ENCODE peak calls at places on chromosomes 11 and 22, in eight cellular contexts. M is mammary epithelial cell, E is hepatocyte, W is fibroblast of lung, L is MM.1S, A is HCT116, I is neuronal stem cell, S is GM23338. B is an unnamed sample.

GRCh38 chr22:47561766-47562165 is 799.3 kb downstream of the TBC1D22A start:
- DNase-seq in M (no peak), E (no peak), W (no peak), L (no peak), A (no peak), I (no peak), S (no peak), B (no peak)

GRCh38 chr11:36389811-36390210 is 93.7 kb downstream of the PRR5L start:
- DNase-seq in M (peak), E (no peak), W (no peak), L (no peak), A (no peak), I (no peak), S (no peak), B (no peak)

GRCh38 chr11:70400643-70401042 is 2.3 kb downstream of the CTTN start:
- DNase-seq in M (no peak), E (no peak), W (no peak), L (no peak), A (no peak), I (no peak), S (peak), B (no peak)

GRCh38 chr22:39471421-39472141 is 14.8 kb downstream of the MGAT3 start:
- DNase-seq in M (peak), E (peak), W (peak), L (peak), A (no peak), I (no peak), S (no peak), B (peak)

GRCh38 chr11:94740083-94740974 is 27.8 kb upstream of the AMOTL1 start:
- DNase-seq in M (no peak), E (peak), W (no peak), L (peak), A (no peak), I (peak), S (peak), B (no peak)

GRCh38 chr11:13698147-13698546 is 29.7 kb downstream of the FAR1 start:
- DNase-seq in M (no peak), E (no peak), W (no peak), L (no peak), A (no peak), I (no peak), S (no peak), B (no peak)

GRCh38 chr11:67651976-67652895 is 1.7 kb upstream of the ACY3 start:
- DNase-seq in M (no peak), E (peak), W (peak), L (no peak), A (no peak), I (no peak), S (no peak), B (no peak)

GRCh38 chr11:129598378-129598777 is 217.3 kb upstream of the TMEM45B start:
- DNase-seq in M (no peak), E (no peak), W (no peak), L (no peak), A (no peak), I (no peak), S (no peak), B (no peak)

GRCh38 chr22:17264321-17265052 is 45.3 kb upstream of the ADA2 start:
- DNase-seq in M (no peak), E (peak), W (peak), L (no peak), A (no peak), I (no peak), S (peak), B (no peak)

GRCh38 chr11:61851128-61851899 is 23.2 kb downstream of the FADS2 start:
- DNase-seq in M (no peak), E (no peak), W (no peak), L (no peak), A (no peak), I (no peak), S (no peak), B (no peak)
- H2AFZ ChIP-seq in M (no peak), E (no peak), W (no peak), L (no peak), A (no peak), I (no peak), S (no peak), B (no peak)

DNA sequence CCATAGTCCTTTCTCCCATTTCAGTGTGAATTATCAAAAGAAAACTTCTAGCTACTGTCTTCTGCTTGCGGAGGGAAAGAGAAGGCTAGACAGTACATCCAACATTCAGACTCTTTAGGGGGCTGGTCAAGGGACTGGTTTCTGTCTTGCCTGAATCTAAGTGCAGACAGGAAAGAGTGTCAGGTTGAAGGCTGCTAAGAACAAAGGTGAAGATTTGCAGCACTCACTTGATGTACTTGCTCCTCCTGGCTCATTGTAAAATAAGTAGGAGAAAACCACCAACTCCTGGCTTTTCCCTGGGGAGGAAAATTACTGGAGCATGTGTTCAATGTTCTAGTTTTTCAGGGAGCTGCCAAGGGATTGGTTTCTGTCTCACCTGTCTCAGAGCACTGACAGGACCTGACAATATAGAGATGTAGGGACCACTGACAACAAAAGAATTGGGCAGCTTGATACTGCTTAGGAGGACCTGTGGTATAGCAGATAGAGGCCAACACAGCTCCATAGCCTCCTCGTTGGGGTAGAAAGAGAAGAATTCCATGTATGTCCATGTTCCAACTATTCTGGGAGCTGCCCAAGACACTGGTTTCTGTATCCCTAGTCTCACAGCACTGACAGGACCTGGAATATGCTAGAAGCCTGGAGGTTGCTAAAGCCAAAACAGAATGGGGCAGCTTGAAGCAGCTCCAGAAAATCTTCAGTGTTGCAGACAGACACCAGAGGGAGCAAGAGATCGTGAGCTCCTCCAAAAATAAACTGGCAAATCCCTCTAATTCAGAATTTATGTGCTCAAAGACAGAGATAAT is 39.7 kb upstream of the MMP12 start:
- DNase-seq in M (peak), E (peak), W (peak), L (peak), A (peak), I (peak), S (peak), B (no peak)
- H2AFZ ChIP-seq in M (peak), E (no peak), W (no peak), L (no peak), A (peak), I (no peak), S (no peak), B (no peak)

GRCh38 chr11:46916251-46916650 is 2.1 kb downstream of the LRP4 start:
- DNase-seq in M (no peak), E (no peak), W (no peak), L (no peak), A (no peak), I (no peak), S (no peak), B (no peak)
- H2AFZ ChIP-seq in M (peak), E (peak), W (peak), L (no peak), A (no peak), I (peak), S (no peak), B (no peak)

GRCh38 chr22:44047891-44048301 is 23.8 kb downstream of the PARVB start:
- DNase-seq in M (no peak), E (no peak), W (no peak), L (peak), A (no peak), I (no peak), S (no peak), B (no peak)
- H2AFZ ChIP-seq in M (no peak), E (no peak), W (no peak), L (peak), A (no peak), I (no peak), S (no peak), B (no peak)

GRCh38 chr11:16606784-16607674 is 131.4 kb upstream of the C11orf58 start:
- DNase-seq in M (peak), E (peak), W (peak), L (no peak), A (no peak), I (peak), S (peak), B (no peak)
- H2AFZ ChIP-seq in M (peak), E (peak), W (peak), L (no peak), A (peak), I (peak), S (peak), B (no peak)

GRCh38 chr22:45975266-45976161 is 1.4 kb downstream of the WNT7B start:
- DNase-seq in M (peak), E (peak), W (no peak), L (no peak), A (no peak), I (no peak), S (peak), B (no peak)

GRCh38 chr22:45977003-45977395 is at the start of gene WNT7B:
- DNase-seq in M (peak), E (peak), W (no peak), L (peak), A (peak), I (no peak), S (peak), B (no peak)

GRCh38 chr22:45977551-45978274 is 751 bp upstream of the WNT7B start:
- DNase-seq in M (no peak), E (no peak), W (no peak), L (no peak), A (no peak), I (peak), S (peak), B (no peak)

GRCh38 chr22:45978275-45978713 is 1.3 kb upstream of the WNT7B start:
- DNase-seq in M (no peak), E (no peak), W (no peak), L (no peak), A (no peak), I (peak), S (no peak), B (no peak)

GRCh38 chr22:45976351-45977002 is 485 bp downstream of the WNT7B start:
- DNase-seq in M (peak), E (no peak), W (no peak), L (no peak), A (no peak), I (no peak), S (peak), B (no peak)
- H2AFZ ChIP-seq in M (peak), E (peak), W (no peak), L (no peak), A (no peak), I (peak), S (peak), B (no peak)

GRCh38 chr11:7436146-7436545 is 49.2 kb upstream of the OLFML1 start:
- DNase-seq in M (no peak), E (no peak), W (no peak), L (no peak), A (no peak), I (no peak), S (no peak), B (no peak)
- H2AFZ ChIP-seq in M (no peak), E (no peak), W (no peak), L (peak), A (no peak), I (no peak), S (no peak), B (peak)

GRCh38 chr22:31150615-31151014 is 9.4 kb upstream of the RNF185 start:
- DNase-seq in M (no peak), E (no peak), W (no peak), L (no peak), A (no peak), I (no peak), S (peak), B (no peak)

GRCh38 chr22:31151872-31152271 is 8.1 kb upstream of the RNF185 start:
- DNase-seq in M (no peak), E (no peak), W (no peak), L (no peak), A (no peak), I (no peak), S (no peak), B (no peak)

GRCh38 chr22:31153357-31153756 is 6.6 kb upstream of the RNF185 start:
- DNase-seq in M (no peak), E (no peak), W (no peak), L (no peak), A (no peak), I (no peak), S (no peak), B (no peak)

GRCh38 chr22:31155425-31155824 is 4.6 kb upstream of the RNF185 start:
- DNase-seq in M (no peak), E (no peak), W (peak), L (no peak), A (no peak), I (no peak), S (no peak), B (no peak)

GRCh38 chr22:31154975-31155374 is 5.0 kb upstream of the RNF185 start:
- DNase-seq in M (no peak), E (no peak), W (no peak), L (no peak), A (no peak), I (no peak), S (no peak), B (no peak)
- H2AFZ ChIP-seq in M (no peak), E (no peak), W (no peak), L (no peak), A (no peak), I (no peak), S (no peak), B (no peak)

GRCh38 chr11:123193742-123194141 is 1.3 kb downstream of the CLMP start:
- DNase-seq in M (no peak), E (no peak), W (no peak), L (no peak), A (no peak), I (no peak), S (no peak), B (no peak)

GRCh38 chr11:123195182-123196059 is at the start of gene CLMP:
- DNase-seq in M (peak), E (peak), W (peak), L (no peak), A (no peak), I (no peak), S (peak), B (no peak)

GRCh38 chr11:123194308-123195181 is 503 bp downstream of the CLMP start:
- DNase-seq in M (peak), E (peak), W (no peak), L (no peak), A (no peak), I (peak), S (peak), B (no peak)

GRCh38 chr11:123197711-123198110 is 2.7 kb upstream of the CLMP start:
- DNase-seq in M (peak), E (no peak), W (peak), L (no peak), A (no peak), I (no peak), S (no peak), B (no peak)

GRCh38 chr11:123196060-123196714 is 1.1 kb upstream of the CLMP start:
- DNase-seq in M (no peak), E (no peak), W (no peak), L (no peak), A (no peak), I (no peak), S (peak), B (no peak)
- H2AFZ ChIP-seq in M (peak), E (peak), W (no peak), L (no peak), A (no peak), I (no peak), S (peak), B (no peak)